ENCODE peak calls at places on chromosomes 4 and X, in five cellular contexts. One of them, this sample, is unnamed.

GRCh38 chr4:1002131-1002630 is 9.0 kb upstream of the SLC26A1 start:
- DNase-seq in A549: no peak
- DNase-seq in upper lobe of left lung: peak; percentile 54
- DNase-seq in tibial nerve: peak; percentile 35
- DNase-seq in GM12878: no peak
- DNase-seq in this sample: peak; percentile 72

GRCh38 chr4:143207555-143207954 is 22.8 kb downstream of the USP38 start:
- DNase-seq in A549: no peak
- DNase-seq in upper lobe of left lung: no peak
- DNase-seq in tibial nerve: no peak
- DNase-seq in GM12878: no peak
- DNase-seq in this sample: no peak

GRCh38 chr4:76987153-76987562 is 37.6 kb downstream of the SEPTIN11 start:
- DNase-seq in A549: no peak
- DNase-seq in upper lobe of left lung: no peak
- DNase-seq in tibial nerve: no peak
- DNase-seq in GM12878: no peak
- DNase-seq in this sample: peak; percentile 27

GRCh38 chr4:108411836-108412235 is 208.5 kb upstream of the RPL34 start:
- DNase-seq in A549: no peak
- DNase-seq in upper lobe of left lung: no peak
- DNase-seq in tibial nerve: no peak
- DNase-seq in GM12878: no peak
- DNase-seq in this sample: no peak

GRCh38 chr4:139764192-139764591 is 98.6 kb downstream of the MGST2 start:
- DNase-seq in A549: no peak
- DNase-seq in upper lobe of left lung: peak; percentile 43
- DNase-seq in tibial nerve: no peak
- DNase-seq in GM12878: no peak
- DNase-seq in this sample: peak; percentile 45

GRCh38 chr4:83115000-83115399 is 471 bp upstream of the PLAC8 start:
- DNase-seq in A549: no peak
- DNase-seq in upper lobe of left lung: no peak
- DNase-seq in tibial nerve: no peak
- DNase-seq in GM12878: no peak
- DNase-seq in this sample: no peak

GRCh38 chrX:74585766-74586165 is 28.7 kb downstream of the RLIM start:
- DNase-seq in A549: no peak
- DNase-seq in upper lobe of left lung: no peak
- DNase-seq in tibial nerve: no peak
- DNase-seq in GM12878: no peak
- DNase-seq in this sample: no peak

GRCh38 chrX:39459204-39459603 is 638.6 kb downstream of the BCOR start:
- DNase-seq in A549: no peak
- DNase-seq in upper lobe of left lung: no peak
- DNase-seq in tibial nerve: no peak
- DNase-seq in GM12878: no peak
- DNase-seq in this sample: no peak

GRCh38 chrX:21725498-21725897 is 32.4 kb downstream of the SMPX start:
- DNase-seq in A549: peak; percentile 27
- DNase-seq in upper lobe of left lung: no peak
- DNase-seq in tibial nerve: no peak
- DNase-seq in GM12878: no peak
- DNase-seq in this sample: no peak

GRCh38 chr4:35175487-35175886 is 1068.8 kb downstream of the ARAP2 start:
- DNase-seq in A549: no peak
- DNase-seq in upper lobe of left lung: no peak
- DNase-seq in tibial nerve: no peak
- DNase-seq in GM12878: no peak
- DNase-seq in this sample: no peak

GRCh38 chrX:19593684-19594083 is 78.4 kb upstream of the MAP3K15 start:
- DNase-seq in A549: peak; percentile 27
- DNase-seq in upper lobe of left lung: no peak
- DNase-seq in tibial nerve: no peak
- DNase-seq in GM12878: no peak
- DNase-seq in this sample: no peak

GRCh38 chr4:28402751-28403150 is 1542.1 kb downstream of the STIM2 start:
- DNase-seq in A549: no peak
- DNase-seq in upper lobe of left lung: no peak
- DNase-seq in tibial nerve: no peak
- DNase-seq in GM12878: no peak
- DNase-seq in this sample: no peak

DNA sequence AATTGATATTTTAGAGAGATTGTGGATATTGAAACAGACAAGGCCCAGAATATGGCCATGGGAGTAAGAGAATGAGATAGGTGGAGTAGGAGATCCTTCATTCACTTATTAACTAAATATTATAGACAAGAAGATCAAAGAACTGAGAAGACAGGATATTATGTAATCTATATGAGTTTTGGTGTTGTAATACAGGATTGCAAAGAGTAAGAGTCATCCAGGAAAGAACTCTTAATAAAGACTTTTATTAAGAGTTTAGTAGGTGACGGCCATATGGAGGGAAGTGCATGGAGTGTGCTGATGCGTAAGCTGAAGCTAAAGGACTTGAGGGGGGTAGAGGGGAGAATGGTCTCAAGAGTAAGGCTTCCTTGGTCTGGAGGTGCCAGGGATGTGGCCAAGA is 153.7 kb downstream of the VEGFC start:
- DNase-seq in A549: no peak
- DNase-seq in upper lobe of left lung: no peak
- DNase-seq in tibial nerve: no peak
- DNase-seq in GM12878: no peak
- DNase-seq in this sample: no peak
- H3K4me1 ChIP-seq in A549: peaks cover 43% of the 10 kb centered on the region
- H3K4me1 ChIP-seq in upper lobe of left lung: no peaks in the 10 kb centered on the region
- H3K4me1 ChIP-seq in tibial nerve: no peaks in the 10 kb centered on the region
- H3K4me1 ChIP-seq in GM12878: no peaks in the 10 kb centered on the region
- H3K4me1 ChIP-seq in this sample: no peaks in the 10 kb centered on the region

GRCh38 chr4:138243369-138243768 is 1.2 kb upstream of the SLC7A11 start:
- DNase-seq in A549: no peak
- DNase-seq in upper lobe of left lung: no peak
- DNase-seq in tibial nerve: no peak
- DNase-seq in GM12878: no peak
- DNase-seq in this sample: no peak

GRCh38 chr4:138241281-138242075 is 671 bp downstream of the SLC7A11 start:
- DNase-seq in A549: no peak
- DNase-seq in upper lobe of left lung: no peak
- DNase-seq in tibial nerve: no peak
- DNase-seq in GM12878: no peak
- DNase-seq in this sample: no peak

GRCh38 chr4:138242830-138243149 is 641 bp upstream of the SLC7A11 start:
- DNase-seq in A549: no peak
- DNase-seq in upper lobe of left lung: no peak
- DNase-seq in tibial nerve: no peak
- DNase-seq in GM12878: no peak
- DNase-seq in this sample: no peak

GRCh38 chr4:138239496-138239895 is 2.7 kb downstream of the SLC7A11 start:
- DNase-seq in A549: no peak
- DNase-seq in upper lobe of left lung: no peak
- DNase-seq in tibial nerve: no peak
- DNase-seq in GM12878: no peak
- DNase-seq in this sample: no peak

DNA sequence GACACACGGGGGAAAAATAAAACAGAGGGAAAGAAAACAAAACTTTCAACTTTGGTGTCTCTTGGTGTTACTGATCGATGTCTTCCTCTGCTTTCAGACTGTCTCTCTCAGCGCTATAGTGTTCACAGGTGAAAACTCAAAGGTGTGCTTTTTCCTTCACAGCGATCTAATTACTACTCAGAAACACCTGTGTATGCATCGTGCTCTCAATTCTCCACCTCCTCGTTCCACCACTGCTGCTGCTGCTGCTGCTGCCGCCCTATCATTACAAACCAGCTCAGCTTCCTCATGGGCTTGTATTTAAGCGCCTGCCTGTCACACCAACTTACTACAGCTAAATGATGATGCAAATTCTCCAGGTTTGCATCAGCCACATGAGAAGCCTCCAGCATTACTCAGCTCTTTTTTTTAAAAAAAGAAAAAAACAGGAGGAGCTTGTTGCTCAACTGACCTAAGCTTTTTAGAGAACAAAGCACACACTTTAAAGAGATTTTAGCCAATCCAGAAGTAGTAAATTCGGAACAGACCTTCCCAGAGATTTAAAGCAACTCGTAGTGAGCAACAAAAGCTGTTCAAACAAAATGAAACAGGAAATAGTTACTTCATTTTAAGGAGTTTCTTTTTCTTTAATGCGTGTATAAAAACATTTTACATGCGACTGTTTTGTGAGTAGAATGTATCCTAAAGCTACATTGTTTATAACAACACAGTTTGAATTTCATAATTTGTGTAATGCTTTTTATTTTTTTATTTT is at the start of gene SLC7A11:
- DNase-seq in A549: peak; percentile 20
- DNase-seq in upper lobe of left lung: peak; percentile 88
- DNase-seq in tibial nerve: no peak
- DNase-seq in GM12878: peak; percentile 93
- DNase-seq in this sample: peak; percentile 78
- TF ChIP-seq POLR2A in A549: peak; percentile 30
- TF ChIP-seq POLR2A in upper lobe of left lung: peak; percentile 52
- TF ChIP-seq POLR2A in tibial nerve: no peak
- TF ChIP-seq POLR2A in GM12878: peak; percentile 97
- TF ChIP-seq POLR2A in this sample: no peak

GRCh38 chr4:164815711-164816110 is 61.3 kb upstream of the APELA start:
- DNase-seq in A549: no peak
- DNase-seq in upper lobe of left lung: no peak
- DNase-seq in tibial nerve: no peak
- DNase-seq in GM12878: no peak
- DNase-seq in this sample: no peak
- TF ChIP-seq EP300 in A549: no peak
- TF ChIP-seq EP300 in upper lobe of left lung: no peak
- TF ChIP-seq EP300 in tibial nerve: no peak
- TF ChIP-seq EP300 in GM12878: no peak
- TF ChIP-seq EP300 in this sample: no peak

DNA sequence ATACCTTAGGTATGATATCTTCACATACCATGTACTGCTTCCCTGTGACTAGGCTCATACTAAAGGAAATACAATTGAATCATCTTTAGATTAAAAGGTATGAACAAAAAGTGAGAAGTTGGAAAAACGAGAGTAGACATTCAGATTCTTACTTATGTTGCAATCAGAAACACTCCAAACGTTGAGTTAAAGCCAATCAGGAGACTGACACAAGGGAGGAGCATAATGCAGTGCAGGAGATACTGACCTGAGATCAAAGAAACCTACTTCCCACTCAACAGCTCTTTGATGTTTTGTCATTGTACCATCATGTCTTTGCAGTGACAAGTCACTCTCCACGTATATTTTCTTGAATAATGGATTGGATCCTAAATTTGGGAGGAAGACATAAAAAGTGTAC is 8.9 kb upstream of the PCDH18 start:
- DNase-seq in A549: no peak
- DNase-seq in upper lobe of left lung: no peak
- DNase-seq in tibial nerve: no peak
- DNase-seq in GM12878: no peak
- DNase-seq in this sample: no peak
- H3K4me1 ChIP-seq in A549: no peaks in the 10 kb centered on the region
- H3K4me1 ChIP-seq in upper lobe of left lung: no peaks in the 10 kb centered on the region
- H3K4me1 ChIP-seq in tibial nerve: no peaks in the 10 kb centered on the region
- H3K4me1 ChIP-seq in GM12878: no peaks in the 10 kb centered on the region
- H3K4me1 ChIP-seq in this sample: no peaks in the 10 kb centered on the region